ENCODE peak calls at places on chromosomes 16 and 17, in seven cellular contexts. One of them, this sample, is unnamed.
A peak's percentile ranks its signal among the peaks of the same experiment; 100 is the strongest.

GRCh38 chr17:21774263-21774662 is 81.9 kb downstream of the KCNJ18 start:
- DNase-seq in breast epithelium: no peak
- DNase-seq in dorsolateral prefrontal cortex: no peak
- DNase-seq in brain microvascular endothelial cell: no peak
- DNase-seq in AG04450: no peak
- DNase-seq in upper lobe of right lung: peak; percentile 48
- DNase-seq in NT2/D1: no peak
- DNase-seq in this sample: no peak

GRCh38 chr17:77734371-77735050 is 224.0 kb upstream of the TNRC6C start:
- DNase-seq in upper lobe of right lung: peak; percentile 85
- DNase-seq in AG04450: no peak
- DNase-seq in brain microvascular endothelial cell: peak; percentile 21
- DNase-seq in NT2/D1: no peak
- DNase-seq in breast epithelium: peak; percentile 83
- DNase-seq in dorsolateral prefrontal cortex: peak; percentile 87
- DNase-seq in this sample: no peak

GRCh38 chr16:67269766-67270165 is 9.6 kb upstream of the PLEKHG4 start:
- DNase-seq in brain microvascular endothelial cell: peak; percentile 28
- DNase-seq in AG04450: no peak
- DNase-seq in upper lobe of right lung: no peak
- DNase-seq in NT2/D1: no peak
- DNase-seq in breast epithelium: no peak
- DNase-seq in dorsolateral prefrontal cortex: no peak
- DNase-seq in this sample: no peak

GRCh38 chr17:45155483-45155882 is 6.2 kb upstream of the HEXIM2 start:
- DNase-seq in AG04450: no peak
- DNase-seq in dorsolateral prefrontal cortex: no peak
- DNase-seq in brain microvascular endothelial cell: no peak
- DNase-seq in NT2/D1: no peak
- DNase-seq in upper lobe of right lung: no peak
- DNase-seq in breast epithelium: no peak
- DNase-seq in this sample: no peak

GRCh38 chr17:81556863-81557262 is 4.7 kb upstream of the FAAP100 start:
- DNase-seq in upper lobe of right lung: no peak
- DNase-seq in brain microvascular endothelial cell: no peak
- DNase-seq in breast epithelium: no peak
- DNase-seq in NT2/D1: no peak
- DNase-seq in dorsolateral prefrontal cortex: no peak
- DNase-seq in AG04450: no peak
- DNase-seq in this sample: no peak

GRCh38 chr17:6072611-6073010 is 2.4 kb downstream of the WSCD1 start:
- DNase-seq in NT2/D1: no peak
- DNase-seq in AG04450: no peak
- DNase-seq in breast epithelium: no peak
- DNase-seq in upper lobe of right lung: no peak
- DNase-seq in dorsolateral prefrontal cortex: no peak
- DNase-seq in brain microvascular endothelial cell: no peak
- DNase-seq in this sample: no peak

GRCh38 chr16:89038221-89038721 is 55.4 kb upstream of the ACSF3 start:
- DNase-seq in brain microvascular endothelial cell: no peak
- DNase-seq in NT2/D1: no peak
- DNase-seq in upper lobe of right lung: no peak
- DNase-seq in breast epithelium: no peak
- DNase-seq in dorsolateral prefrontal cortex: no peak
- DNase-seq in AG04450: no peak
- DNase-seq in this sample: no peak

GRCh38 chr17:20097362-20097761 is 88.2 kb downstream of the SPECC1 start:
- DNase-seq in breast epithelium: no peak
- DNase-seq in dorsolateral prefrontal cortex: no peak
- DNase-seq in upper lobe of right lung: no peak
- DNase-seq in NT2/D1: no peak
- DNase-seq in AG04450: no peak
- DNase-seq in brain microvascular endothelial cell: no peak
- DNase-seq in this sample: no peak

GRCh38 chr16:27506771-27507170 is 42.9 kb downstream of the GTF3C1 start:
- DNase-seq in NT2/D1: no peak
- DNase-seq in breast epithelium: no peak
- DNase-seq in AG04450: no peak
- DNase-seq in upper lobe of right lung: no peak
- DNase-seq in dorsolateral prefrontal cortex: no peak
- DNase-seq in brain microvascular endothelial cell: no peak
- DNase-seq in this sample: no peak

GRCh38 chr16:12612598-12613101 is 191.0 kb downstream of the CPPED1 start:
- DNase-seq in NT2/D1: no peak
- DNase-seq in upper lobe of right lung: no peak
- DNase-seq in dorsolateral prefrontal cortex: no peak
- DNase-seq in breast epithelium: no peak
- DNase-seq in brain microvascular endothelial cell: no peak
- DNase-seq in AG04450: no peak
- DNase-seq in this sample: no peak

GRCh38 chr16:56658476-56658875 is 717 bp downstream of the MT1F start:
- DNase-seq in brain microvascular endothelial cell: no peak
- DNase-seq in breast epithelium: no peak
- DNase-seq in dorsolateral prefrontal cortex: no peak
- DNase-seq in upper lobe of right lung: no peak
- DNase-seq in NT2/D1: no peak
- DNase-seq in AG04450: no peak
- DNase-seq in this sample: no peak

GRCh38 chr16:71647391-71647790 is 21.4 kb downstream of the MARVELD3 start:
- DNase-seq in brain microvascular endothelial cell: no peak
- DNase-seq in NT2/D1: no peak
- DNase-seq in breast epithelium: no peak
- DNase-seq in AG04450: no peak
- DNase-seq in upper lobe of right lung: no peak
- DNase-seq in dorsolateral prefrontal cortex: no peak
- DNase-seq in this sample: no peak

GRCh38 chr16:55325458-55326109 is 1.6 kb downstream of the IRX6 start:
- DNase-seq in dorsolateral prefrontal cortex: no peak
- DNase-seq in breast epithelium: no peak
- DNase-seq in upper lobe of right lung: no peak
- DNase-seq in NT2/D1: no peak
- DNase-seq in brain microvascular endothelial cell: no peak
- DNase-seq in AG04450: no peak
- DNase-seq in this sample: no peak

GRCh38 chr16:728131-728889 is 1.4 kb downstream of the HAGHL start:
- DNase-seq in dorsolateral prefrontal cortex: no peak
- DNase-seq in AG04450: no peak
- DNase-seq in NT2/D1: no peak
- DNase-seq in breast epithelium: peak; percentile 48
- DNase-seq in brain microvascular endothelial cell: peak; percentile 63
- DNase-seq in upper lobe of right lung: peak; percentile 88
- DNase-seq in this sample: no peak

GRCh38 chr16:78348886-78349285 is 249.4 kb downstream of the WWOX start:
- DNase-seq in brain microvascular endothelial cell: no peak
- DNase-seq in AG04450: no peak
- DNase-seq in dorsolateral prefrontal cortex: no peak
- DNase-seq in breast epithelium: no peak
- DNase-seq in NT2/D1: no peak
- DNase-seq in upper lobe of right lung: no peak
- DNase-seq in this sample: no peak

GRCh38 chr16:88700636-88701482 is 5.3 kb downstream of the RNF166 start:
- DNase-seq in brain microvascular endothelial cell: peak; percentile 94
- DNase-seq in breast epithelium: peak; percentile 80
- DNase-seq in AG04450: peak; percentile 46
- DNase-seq in dorsolateral prefrontal cortex: peak; percentile 62
- DNase-seq in NT2/D1: no peak
- DNase-seq in upper lobe of right lung: peak; percentile 97
- DNase-seq in this sample: no peak

GRCh38 chr16:3076577-3076976 is 11.1 kb downstream of the IL32 start:
- DNase-seq in AG04450: no peak
- DNase-seq in NT2/D1: no peak
- DNase-seq in breast epithelium: no peak
- DNase-seq in brain microvascular endothelial cell: no peak
- DNase-seq in dorsolateral prefrontal cortex: no peak
- DNase-seq in upper lobe of right lung: no peak
- DNase-seq in this sample: no peak

GRCh38 chr17:63698886-63699637 is 863 bp downstream of the LIMD2 start:
- DNase-seq in dorsolateral prefrontal cortex: no peak
- DNase-seq in NT2/D1: no peak
- DNase-seq in breast epithelium: no peak
- DNase-seq in brain microvascular endothelial cell: no peak
- DNase-seq in AG04450: no peak
- DNase-seq in upper lobe of right lung: peak; percentile 84
- DNase-seq in this sample: no peak

GRCh38 chr16:83588070-83588469 is 219.7 kb upstream of the HSBP1 start:
- DNase-seq in dorsolateral prefrontal cortex: no peak
- DNase-seq in NT2/D1: no peak
- DNase-seq in brain microvascular endothelial cell: no peak
- DNase-seq in upper lobe of right lung: no peak
- DNase-seq in breast epithelium: no peak
- DNase-seq in AG04450: no peak
- DNase-seq in this sample: no peak

GRCh38 chr17:36942631-36943125 is 5.4 kb downstream of the LHX1 start:
- DNase-seq in NT2/D1: no peak
- DNase-seq in dorsolateral prefrontal cortex: no peak
- DNase-seq in AG04450: no peak
- DNase-seq in upper lobe of right lung: no peak
- DNase-seq in brain microvascular endothelial cell: no peak
- DNase-seq in breast epithelium: no peak
- DNase-seq in this sample: no peak

GRCh38 chr17:74930535-74931036 is 5.1 kb upstream of the OTOP3 start:
- DNase-seq in breast epithelium: no peak
- DNase-seq in upper lobe of right lung: no peak
- DNase-seq in AG04450: no peak
- DNase-seq in brain microvascular endothelial cell: no peak
- DNase-seq in NT2/D1: no peak
- DNase-seq in dorsolateral prefrontal cortex: no peak
- DNase-seq in this sample: no peak
- H3K27me3 ChIP-seq in breast epithelium: peaks cover 38% of the 10 kb centered on the region
- H3K27me3 ChIP-seq in upper lobe of right lung: peaks cover 46% of the 10 kb centered on the region
- H3K27me3 ChIP-seq in AG04450: peaks cover 37% of the 10 kb centered on the region
- H3K27me3 ChIP-seq in brain microvascular endothelial cell: peaks cover 36% of the 10 kb centered on the region
- H3K27me3 ChIP-seq in NT2/D1: peaks cover 60% of the 10 kb centered on the region
- H3K27me3 ChIP-seq in dorsolateral prefrontal cortex: peaks cover 34% of the 10 kb centered on the region
- H3K27me3 ChIP-seq in this sample: peaks cover 21% of the 10 kb centered on the region

GRCh38 chr17:8080799-8081219 is 6.7 kb downstream of the ALOX12B start:
- DNase-seq in breast epithelium: no peak
- DNase-seq in brain microvascular endothelial cell: no peak
- DNase-seq in dorsolateral prefrontal cortex: no peak
- DNase-seq in AG04450: no peak
- DNase-seq in upper lobe of right lung: no peak
- DNase-seq in NT2/D1: no peak
- DNase-seq in this sample: no peak
- H3K27me3 ChIP-seq in breast epithelium: peaks cover 32% of the 10 kb centered on the region
- H3K27me3 ChIP-seq in brain microvascular endothelial cell: peaks cover 20% of the 10 kb centered on the region
- H3K27me3 ChIP-seq in dorsolateral prefrontal cortex: peaks cover 41% of the 10 kb centered on the region
- H3K27me3 ChIP-seq in AG04450: peaks cover 66% of the 10 kb centered on the region
- H3K27me3 ChIP-seq in upper lobe of right lung: peaks cover 71% of the 10 kb centered on the region
- H3K27me3 ChIP-seq in NT2/D1: peaks cover 24% of the 10 kb centered on the region
- H3K27me3 ChIP-seq in this sample: no peaks in the 10 kb centered on the region

DNA sequence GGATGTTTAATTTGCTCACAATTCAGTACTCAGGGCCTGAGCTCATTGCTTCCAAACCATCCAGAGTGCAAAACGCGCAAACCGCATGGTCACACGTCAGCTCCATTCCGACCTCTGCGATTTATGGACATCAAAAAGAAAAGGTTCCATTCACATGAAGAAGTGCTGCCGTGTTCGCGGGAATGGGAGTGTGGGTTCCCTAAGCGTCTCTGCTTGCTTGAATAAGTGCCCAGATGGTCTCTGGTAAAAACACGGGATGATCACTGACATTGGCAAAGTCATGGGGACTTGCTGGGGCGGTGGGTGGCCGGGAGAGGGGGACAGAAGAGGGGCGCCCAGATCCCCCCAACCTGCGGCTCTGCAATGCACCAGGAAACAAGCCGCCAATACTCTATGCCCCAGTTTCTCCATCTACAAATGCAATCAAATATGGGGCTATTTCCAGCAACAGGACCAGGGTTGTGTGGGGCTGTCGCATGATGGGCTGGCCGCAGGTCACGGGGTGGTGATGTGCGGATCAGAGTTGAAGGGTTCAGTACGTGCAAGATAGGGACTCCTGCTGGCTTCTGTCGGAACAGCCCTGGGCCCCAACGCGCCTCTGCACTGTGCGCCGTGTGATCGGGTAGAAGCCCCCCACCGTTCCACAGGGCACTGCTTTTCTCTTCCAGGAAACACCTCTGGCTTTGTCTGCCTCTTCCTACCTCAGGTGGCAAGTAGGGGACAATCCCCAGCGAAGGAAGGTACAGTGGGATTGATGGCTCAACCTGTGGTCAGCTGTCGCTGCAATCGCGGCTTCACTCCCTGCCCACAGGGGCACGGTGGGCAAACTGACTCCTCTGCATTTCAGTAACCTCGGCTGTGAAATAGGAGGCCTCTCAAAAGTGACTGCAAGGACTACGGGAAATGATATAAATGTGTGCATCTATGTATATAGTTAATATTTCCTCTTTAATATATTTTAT is 11.2 kb downstream of the FOXF1 start:
- DNase-seq in upper lobe of right lung: no peak
- DNase-seq in dorsolateral prefrontal cortex: no peak
- DNase-seq in breast epithelium: no peak
- DNase-seq in NT2/D1: no peak
- DNase-seq in AG04450: no peak
- DNase-seq in brain microvascular endothelial cell: no peak
- DNase-seq in this sample: no peak
- H3K27me3 ChIP-seq in upper lobe of right lung: peaks cover 44% of the 10 kb centered on the region
- H3K27me3 ChIP-seq in dorsolateral prefrontal cortex: peaks cover 44% of the 10 kb centered on the region
- H3K27me3 ChIP-seq in breast epithelium: peaks cover 60% of the 10 kb centered on the region
- H3K27me3 ChIP-seq in NT2/D1: peaks cover 36% of the 10 kb centered on the region
- H3K27me3 ChIP-seq in AG04450: no peaks in the 10 kb centered on the region
- H3K27me3 ChIP-seq in brain microvascular endothelial cell: peaks cover 14% of the 10 kb centered on the region
- H3K27me3 ChIP-seq in this sample: peaks cover 19% of the 10 kb centered on the region

GRCh38 chr17:43856141-43856540 is 9.2 kb downstream of the CD300LG start:
- DNase-seq in NT2/D1: no peak
- DNase-seq in dorsolateral prefrontal cortex: no peak
- DNase-seq in AG04450: no peak
- DNase-seq in brain microvascular endothelial cell: no peak
- DNase-seq in upper lobe of right lung: peak; percentile 4
- DNase-seq in breast epithelium: no peak
- DNase-seq in this sample: no peak

GRCh38 chr17:43857141-43857540 is 10.2 kb downstream of the CD300LG start:
- DNase-seq in breast epithelium: no peak
- DNase-seq in AG04450: no peak
- DNase-seq in NT2/D1: no peak
- DNase-seq in brain microvascular endothelial cell: no peak
- DNase-seq in dorsolateral prefrontal cortex: no peak
- DNase-seq in upper lobe of right lung: peak; percentile 45
- DNase-seq in this sample: no peak

GRCh38 chr17:43853546-43853945 is 6.6 kb downstream of the CD300LG start:
- DNase-seq in upper lobe of right lung: no peak
- DNase-seq in NT2/D1: no peak
- DNase-seq in AG04450: no peak
- DNase-seq in brain microvascular endothelial cell: no peak
- DNase-seq in breast epithelium: no peak
- DNase-seq in dorsolateral prefrontal cortex: no peak
- DNase-seq in this sample: no peak

GRCh38 chr17:43854498-43854897 is 7.5 kb downstream of the CD300LG start:
- DNase-seq in AG04450: no peak
- DNase-seq in breast epithelium: no peak
- DNase-seq in brain microvascular endothelial cell: no peak
- DNase-seq in NT2/D1: no peak
- DNase-seq in upper lobe of right lung: peak; percentile 37
- DNase-seq in dorsolateral prefrontal cortex: no peak
- DNase-seq in this sample: no peak

DNA sequence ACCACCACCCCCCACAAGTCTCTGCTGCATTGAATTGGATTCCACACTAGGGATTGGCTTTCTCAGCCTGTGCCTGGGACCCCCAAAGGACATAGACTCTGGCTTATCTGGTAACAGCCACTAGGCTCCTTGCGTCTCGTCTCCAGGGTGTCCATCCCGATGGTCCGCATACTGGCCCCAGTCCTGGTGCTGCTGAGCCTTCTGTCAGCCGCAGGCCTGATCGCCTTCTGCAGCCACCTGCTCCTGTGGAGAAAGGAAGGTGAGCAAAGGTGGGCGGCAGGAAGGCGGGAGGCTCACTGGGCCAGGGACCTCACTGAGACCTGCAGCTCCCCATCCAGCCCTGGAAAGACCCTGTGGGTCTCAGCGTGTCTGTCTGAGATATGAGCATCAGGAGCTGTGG is 8.1 kb downstream of the CD300LG start:
- DNase-seq in NT2/D1: no peak
- DNase-seq in upper lobe of right lung: peak; percentile 58
- DNase-seq in brain microvascular endothelial cell: no peak
- DNase-seq in breast epithelium: no peak
- DNase-seq in AG04450: no peak
- DNase-seq in dorsolateral prefrontal cortex: no peak
- DNase-seq in this sample: no peak
- H3K27me3 ChIP-seq in NT2/D1: peaks cover 3% of the 10 kb centered on the region
- H3K27me3 ChIP-seq in upper lobe of right lung: peaks cover 9% of the 10 kb centered on the region
- H3K27me3 ChIP-seq in brain microvascular endothelial cell: peaks cover 20% of the 10 kb centered on the region
- H3K27me3 ChIP-seq in breast epithelium: no peaks in the 10 kb centered on the region
- H3K27me3 ChIP-seq in AG04450: peaks cover 72% of the 10 kb centered on the region
- H3K27me3 ChIP-seq in dorsolateral prefrontal cortex: peaks cover 5% of the 10 kb centered on the region
- H3K27me3 ChIP-seq in this sample: no peaks in the 10 kb centered on the region

This sample was measured in iPS DF 6.9.